ENCODE peak calls at places on chromosomes 4 and X, in seven cellular contexts. S, C, I, K, H, G and B are unnamed samples.

GRCh38 chr4:180058731-180059215 is 2184.4 kb upstream of the TENM3 start:
- DNase-seq in S (no peak), C (no peak), I (peak; percentile 69), K (no peak), H (no peak), G (peak; percentile 39), B (peak; percentile 58)

GRCh38 chrX:53223955-53224859 is 800 bp downstream of the KDM5C start:
- DNase-seq in S (peak; percentile 28), C (no peak), I (peak; percentile 19), K (peak; percentile 47), H (peak; percentile 13), G (peak; percentile 13), B (no peak)

GRCh38 chr4:104879367-104879766 is 267.3 kb upstream of the TET2 start:
- DNase-seq in S (no peak), C (no peak), I (no peak), K (no peak), H (no peak), G (no peak), B (no peak)

GRCh38 chrX:40887476-40887875 is 152.1 kb upstream of the MED14 start:
- DNase-seq in S (no peak), C (no peak), I (no peak), K (no peak), H (no peak), G (no peak), B (no peak)

GRCh38 chr4:178205826-178206225 is 763.6 kb upstream of the AGA start:
- DNase-seq in S (no peak), C (no peak), I (no peak), K (no peak), H (no peak), G (no peak), B (no peak)

GRCh38 chr4:67624939-67625338 is 66.4 kb downstream of the STAP1 start:
- DNase-seq in S (no peak), C (no peak), I (no peak), K (no peak), H (no peak), G (no peak), B (no peak)

GRCh38 chr4:113645771-113646455 is 115.6 kb downstream of the CAMK2D start:
- DNase-seq in S (peak; percentile 83), C (no peak), I (no peak), K (peak; percentile 89), H (peak; percentile 81), G (peak; percentile 94), B (no peak)

GRCh38 chr4:88803600-88804096 is 106.0 kb upstream of the NAP1L5 start:
- DNase-seq in S (no peak), C (peak; percentile 69), I (no peak), K (peak; percentile 34), H (no peak), G (peak; percentile 28), B (peak; percentile 66)

GRCh38 chrX:66676990-66677389 is 38.1 kb upstream of the EDA2R start:
- DNase-seq in S (no peak), C (no peak), I (no peak), K (peak; percentile 23), H (no peak), G (no peak), B (no peak)

GRCh38 chrX:21764043-21764442 is 6.1 kb upstream of the SMPX start:
- DNase-seq in S (no peak), C (no peak), I (no peak), K (no peak), H (no peak), G (peak; percentile 5), B (no peak)

GRCh38 chr4:60562353-60562752 is 637.8 kb upstream of the ADGRL3 start:
- DNase-seq in S (no peak), C (no peak), I (no peak), K (no peak), H (no peak), G (no peak), B (peak; percentile 27)

GRCh38 chr4:126851391-126851790 is 781.4 kb upstream of the INTU start:
- DNase-seq in S (no peak), C (no peak), I (no peak), K (no peak), H (no peak), G (no peak), B (no peak)

GRCh38 chr4:84451546-84451945 is 47.5 kb downstream of the NKX6-1 start:
- DNase-seq in S (no peak), C (no peak), I (no peak), K (peak; percentile 4), H (no peak), G (peak; percentile 6), B (peak; percentile 1)

GRCh38 chr4:89438102-89438831 is 130.7 kb upstream of the GPRIN3 start:
- DNase-seq in S (peak; percentile 72), C (peak; percentile 9), I (peak; percentile 76), K (peak; percentile 42), H (peak; percentile 23), G (peak; percentile 70), B (peak; percentile 65)

GRCh38 chrX:2397229-2397628 is 103.5 kb downstream of the DHRSX start:
- DNase-seq in S (no peak), C (no peak), I (no peak), K (no peak), H (no peak), G (no peak), B (no peak)

GRCh38 chrX:8364369-8365141 is 100.1 kb upstream of the VCX3B start:
- DNase-seq in S (no peak), C (no peak), I (peak; percentile 60), K (no peak), H (peak; percentile 2), G (peak; percentile 15), B (peak; percentile 58)

GRCh38 chrX:115297189-115297588 is 7.7 kb downstream of the LUZP4 start:
- DNase-seq in S (no peak), C (no peak), I (no peak), K (no peak), H (no peak), G (no peak), B (no peak)

GRCh38 chr4:25441519-25442117 is 64.6 kb downstream of the ANAPC4 start:
- DNase-seq in S (peak; percentile 52), C (no peak), I (peak; percentile 74), K (peak; percentile 77), H (peak; percentile 44), G (peak; percentile 66), B (peak; percentile 71)

DNA sequence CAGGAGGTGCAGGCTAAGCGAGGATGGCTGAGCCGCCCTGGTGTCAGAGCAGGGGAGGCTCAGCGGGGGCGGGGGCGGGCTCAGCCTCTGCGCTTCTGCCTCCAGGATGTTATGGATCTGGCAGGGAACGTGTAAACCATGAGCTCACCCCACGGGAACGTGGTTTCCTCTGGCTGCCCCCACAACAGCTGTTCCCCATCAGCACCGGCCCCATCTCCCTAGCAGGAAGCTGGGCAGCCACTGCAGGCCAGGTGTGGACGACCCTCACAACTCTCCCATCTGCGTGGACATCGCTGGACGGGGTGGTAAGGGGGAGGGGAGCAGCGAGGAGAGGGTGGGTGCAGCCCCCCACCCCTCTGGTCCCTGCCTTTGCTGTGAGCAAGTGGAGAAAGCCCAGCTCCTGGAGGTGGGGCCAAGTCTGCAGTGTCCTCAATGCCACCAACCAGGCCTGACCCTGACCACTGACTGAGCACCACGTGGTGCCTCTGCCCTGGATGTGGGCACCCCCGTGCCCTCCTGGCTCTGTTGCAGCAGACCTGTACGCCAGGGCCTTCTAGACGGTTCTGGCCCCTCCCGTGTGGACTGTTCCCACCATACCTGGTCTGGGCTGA is 28.1 kb upstream of the SPON2 start:
- DNase-seq in S (no peak), C (no peak), I (peak; percentile 8), K (no peak), H (no peak), G (no peak), B (peak; percentile 75)
- TF ChIP-seq MAX in S (no peak), C (no peak), I (no peak), K (no peak), H (no peak), G (no peak), B (peak; percentile 88)

GRCh38 chrX:154356596-154356995 is 17.8 kb downstream of the FLNA start:
- DNase-seq in S (no peak), C (no peak), I (no peak), K (no peak), H (no peak), G (no peak), B (no peak)
- TF ChIP-seq MAX in S (no peak), C (no peak), I (no peak), K (no peak), H (no peak), G (no peak), B (no peak)

GRCh38 chr4:123505077-123505456 is 108.5 kb downstream of the SPRY1 start:
- DNase-seq in S (no peak), C (no peak), I (no peak), K (no peak), H (peak; percentile 76), G (peak; percentile 40), B (no peak)
- TF ChIP-seq MAX in S (no peak), C (no peak), I (no peak), K (no peak), H (no peak), G (no peak), B (no peak)

GRCh38 chr4:172995161-172995560 is 173.4 kb upstream of the GALNT7 start:
- DNase-seq in S (no peak), C (no peak), I (no peak), K (no peak), H (no peak), G (no peak), B (no peak)
- TF ChIP-seq MAX in S (no peak), C (no peak), I (no peak), K (no peak), H (no peak), G (no peak), B (no peak)

DNA sequence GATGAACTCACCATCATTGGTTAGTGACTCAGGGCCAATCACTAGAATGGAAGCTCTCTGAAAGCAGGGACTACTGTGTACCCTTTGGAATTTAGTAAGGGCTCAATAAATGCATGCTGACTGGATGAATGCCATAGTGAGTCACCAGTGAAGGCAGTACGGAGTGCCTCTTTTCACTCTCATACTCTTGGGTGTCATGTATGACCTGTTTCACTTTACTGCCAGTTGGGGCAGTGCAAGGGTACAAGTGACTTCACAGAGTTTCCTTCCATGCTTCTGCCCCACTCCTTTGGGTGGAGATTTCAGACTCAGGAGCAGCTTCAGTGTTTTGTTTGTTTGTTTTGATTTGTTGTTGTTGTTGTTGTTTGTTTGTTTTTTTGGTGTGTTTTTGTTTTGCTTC is 57.7 kb downstream of the SOX3 start:
- DNase-seq in S (no peak), C (no peak), I (no peak), K (no peak), H (no peak), G (no peak), B (no peak)
- TF ChIP-seq MAX in S (no peak), C (no peak), I (no peak), K (no peak), H (no peak), G (no peak), B (no peak)